ENCODE peak calls at places on chromosomes 2 and 18, in ten cellular contexts. O, Y, L, A, K, V, D, S, B and M are unnamed samples.

GRCh38 chr18:48402953-48403352 is 6.2 kb downstream of the ZBTB7C start:
- DNase-seq in K (no peak), L (no peak), S (no peak), O (no peak), B (peak; percentile 32), V (peak; percentile 75), A (no peak), D (no peak), Y (no peak), M (no peak)

GRCh38 chr2:186349508-186349907 is 136.6 kb upstream of the ZC3H15 start:
- DNase-seq in L (peak; percentile 62), B (peak; percentile 87), Y (peak; percentile 34), D (no peak), V (peak; percentile 95), S (no peak), K (no peak), A (no peak), O (no peak), M (peak; percentile 10)

GRCh38 chr2:59044733-59045132 is 803.6 kb upstream of the FANCL start:
- DNase-seq in S (no peak), Y (no peak), D (no peak), O (no peak), B (no peak), V (no peak), K (no peak), L (no peak), A (no peak), M (no peak)

GRCh38 chr2:5766621-5767020 is 74.4 kb downstream of the SOX11 start:
- DNase-seq in L (no peak), V (peak; percentile 34), A (no peak), S (no peak), K (no peak), Y (peak; percentile 39), D (no peak), O (no peak), B (no peak), M (no peak)

GRCh38 chr2:41791523-41791922 is 256.3 kb upstream of the PKDCC start:
- DNase-seq in V (peak; percentile 46), Y (no peak), K (no peak), D (peak; percentile 34), A (peak; percentile 80), O (no peak), B (peak; percentile 11), S (peak; percentile 67), L (no peak), M (peak; percentile 39)

GRCh38 chr2:183872131-183872530 is 726.2 kb upstream of the ZNF804A start:
- DNase-seq in K (no peak), L (no peak), B (no peak), D (no peak), Y (no peak), A (no peak), V (no peak), S (no peak), O (no peak), M (no peak)

GRCh38 chr2:9228088-9228751 is 21.6 kb downstream of the ASAP2 start:
- DNase-seq in S (no peak), K (no peak), A (no peak), B (no peak), V (peak; percentile 63), Y (no peak), O (no peak), D (no peak), L (no peak), M (no peak)

GRCh38 chr18:49021433-49022129 is 70.8 kb upstream of the SMAD7 start:
- DNase-seq in A (peak; percentile 41), D (no peak), Y (no peak), K (peak; percentile 91), L (no peak), B (peak; percentile 84), O (no peak), S (peak; percentile 62), V (peak; percentile 31), M (peak; percentile 75)

GRCh38 chr2:206163251-206163880 is 3.7 kb downstream of the EEF1B2 start:
- DNase-seq in S (no peak), Y (no peak), B (no peak), A (no peak), L (no peak), K (no peak), O (no peak), V (no peak), D (no peak), M (peak; percentile 11)

GRCh38 chr18:48777026-48777736 is 173.6 kb downstream of the SMAD7 start:
- DNase-seq in L (no peak), S (peak; percentile 59), O (peak; percentile 40), K (peak; percentile 82), B (peak; percentile 12), V (peak; percentile 42), A (peak; percentile 79), D (peak; percentile 64), Y (no peak), M (peak; percentile 84)

GRCh38 chr2:140808816-140809215 is 1322.0 kb downstream of the LRP1B start:
- DNase-seq in Y (no peak), S (no peak), D (no peak), A (no peak), O (no peak), K (no peak), B (no peak), L (no peak), V (no peak), M (peak; percentile 5)

GRCh38 chr2:164792316-164793127 is 49.1 kb downstream of the COBLL1 start:
- DNase-seq in V (no peak), Y (no peak), A (no peak), B (no peak), K (no peak), O (no peak), S (no peak), D (no peak), L (no peak), M (no peak)

GRCh38 chr2:135212757-135213156 is 160.7 kb downstream of the RAB3GAP1 start:
- DNase-seq in Y (no peak), A (no peak), V (peak; percentile 54), S (no peak), K (no peak), L (no peak), D (no peak), O (no peak), B (no peak), M (no peak)

GRCh38 chr18:24319757-24320156 is 77.9 kb downstream of the OSBPL1A start:
- DNase-seq in D (no peak), Y (no peak), L (no peak), O (no peak), V (no peak), A (no peak), K (peak; percentile 29), B (no peak), S (no peak), M (no peak)

GRCh38 chr2:121485039-121485438 is 45.6 kb upstream of the RNU4ATAC start:
- DNase-seq in A (no peak), K (no peak), O (no peak), V (no peak), S (no peak), L (no peak), B (peak; percentile 89), Y (peak; percentile 43), D (no peak), M (no peak)

GRCh38 chr2:85541753-85542457 is 2.9 kb downstream of the MAT2A start:
- DNase-seq in Y (no peak), D (no peak), B (no peak), V (peak; percentile 43), L (no peak), O (peak; percentile 38), A (no peak), S (no peak), K (no peak), M (no peak)
- H3K4me3 ChIP-seq in Y (peak overlapping the region; percentile 100), D (peak overlapping the region; percentile 83), B (peak overlapping the region; percentile 100), V (peak overlapping the region; percentile 92), L (peak overlapping the region; percentile 92), O (no peak overlapping the region), A (no peak overlapping the region), S (peak overlapping the region; percentile 87), K (no peak overlapping the region), M (peak overlapping the region; percentile 84)

DNA sequence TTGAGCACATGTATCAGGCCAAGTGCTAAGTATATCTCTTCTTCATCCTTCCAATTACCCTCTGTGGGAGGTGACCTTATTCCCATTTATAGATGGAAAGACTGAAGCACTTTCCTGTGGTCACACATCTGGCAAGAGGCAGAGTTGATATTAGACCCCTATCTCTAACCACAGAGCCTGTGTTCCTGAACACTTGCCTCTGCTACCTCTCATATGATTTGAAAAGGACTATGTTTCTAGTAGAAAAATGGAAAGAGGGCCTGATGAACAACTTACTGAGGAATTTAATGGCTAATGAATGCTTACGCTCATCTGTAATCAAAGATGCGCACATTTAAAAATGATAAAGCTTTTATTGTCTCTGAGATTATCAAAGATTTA is 46.2 kb upstream of the DYNC2LI1 start:
- DNase-seq in Y (no peak), L (no peak), V (no peak), A (no peak), S (no peak), D (no peak), B (no peak), O (no peak), K (no peak), M (no peak)
- TF ChIP-seq CTCF in Y (no peak), L (no peak), V (no peak), A (no peak), S (no peak), D (no peak), B (no peak), O (no peak), K (no peak), M (no peak)

GRCh38 chr2:221518937-221519635 is 53.0 kb downstream of the EPHA4 start:
- DNase-seq in V (no peak), K (no peak), O (no peak), D (no peak), A (no peak), L (no peak), Y (no peak), S (no peak), B (no peak), M (no peak)
- H3K4me3 ChIP-seq in V (no peak overlapping the region), K (no peak overlapping the region), O (no peak overlapping the region), D (no peak overlapping the region), A (no peak overlapping the region), L (no peak overlapping the region), Y (no peak overlapping the region), S (no peak overlapping the region), B (no peak overlapping the region), M (no peak overlapping the region)

GRCh38 chr2:234816491-234816890 is 135.3 kb upstream of the SH3BP4 start:
- DNase-seq in A (no peak), K (no peak), V (no peak), D (no peak), O (no peak), S (no peak), B (no peak), Y (no peak), L (no peak), M (no peak)

GRCh38 chr2:234823196-234823876 is 128.5 kb upstream of the SH3BP4 start:
- DNase-seq in K (no peak), L (no peak), S (no peak), A (no peak), B (no peak), V (no peak), O (no peak), Y (no peak), D (peak; percentile 41), M (no peak)

GRCh38 chr2:234821946-234822470 is 129.8 kb upstream of the SH3BP4 start:
- DNase-seq in K (no peak), Y (no peak), A (no peak), L (no peak), O (no peak), D (no peak), V (no peak), B (no peak), S (no peak), M (no peak)

GRCh38 chr2:234816056-234816455 is 135.8 kb upstream of the SH3BP4 start:
- DNase-seq in K (no peak), B (no peak), A (no peak), V (no peak), Y (no peak), D (no peak), L (no peak), S (no peak), O (no peak), M (no peak)

GRCh38 chr2:234818937-234819336 is 132.9 kb upstream of the SH3BP4 start:
- DNase-seq in S (no peak), B (no peak), D (no peak), Y (no peak), O (no peak), K (no peak), V (no peak), L (no peak), A (no peak), M (no peak)
- TF ChIP-seq CTCF in S (no peak), B (peak; percentile 15), D (peak; percentile 25), Y (peak; percentile 24), O (no peak), K (no peak), V (peak; percentile 7), L (peak; percentile 17), A (no peak), M (no peak)